ENCODE peak calls at places on chromosomes 5 and 9, in nine cellular contexts. One of them, this sample, is unnamed.

GRCh38 chr5:151958111-151958510 is 33.5 kb upstream of the GLRA1 start:
- DNase-seq in mucosa of descending colon: no peak
- DNase-seq in PC-3: no peak
- DNase-seq in esophagus muscularis mucosa: peak; percentile 79
- DNase-seq in C1 segment of cervical spinal cord: no peak
- DNase-seq in HT1080: no peak
- DNase-seq in ureter: no peak
- DNase-seq in T-helper 2 cell: no peak
- DNase-seq in natural killer cell treated with Interleukin-12 subunit alpha and Interleukin-12 subunit beta and Interleukin-15 and Interleukin-18, amount 100 ng/mL, for 72 hours: no peak
- DNase-seq in this sample: no peak

GRCh38 chr9:98117984-98118639 is 910 bp downstream of the TRIM14 start:
- DNase-seq in T-helper 2 cell: peak; percentile 87
- DNase-seq in C1 segment of cervical spinal cord: no peak
- DNase-seq in HT1080: peak; percentile 60
- DNase-seq in PC-3: peak; percentile 38
- DNase-seq in ureter: no peak
- DNase-seq in esophagus muscularis mucosa: no peak
- DNase-seq in natural killer cell treated with Interleukin-12 subunit alpha and Interleukin-12 subunit beta and Interleukin-15 and Interleukin-18, amount 100 ng/mL, for 72 hours: no peak
- DNase-seq in mucosa of descending colon: peak; percentile 85
- DNase-seq in this sample: no peak

GRCh38 chr9:87786423-87786822 is 60.5 kb downstream of the CTSL start:
- DNase-seq in mucosa of descending colon: no peak
- DNase-seq in esophagus muscularis mucosa: no peak
- DNase-seq in natural killer cell treated with Interleukin-12 subunit alpha and Interleukin-12 subunit beta and Interleukin-15 and Interleukin-18, amount 100 ng/mL, for 72 hours: no peak
- DNase-seq in ureter: no peak
- DNase-seq in T-helper 2 cell: no peak
- DNase-seq in PC-3: no peak
- DNase-seq in HT1080: no peak
- DNase-seq in C1 segment of cervical spinal cord: no peak
- DNase-seq in this sample: no peak

GRCh38 chr5:173880306-173880985 is 7.7 kb upstream of the CPEB4 start:
- DNase-seq in mucosa of descending colon: no peak
- DNase-seq in natural killer cell treated with Interleukin-12 subunit alpha and Interleukin-12 subunit beta and Interleukin-15 and Interleukin-18, amount 100 ng/mL, for 72 hours: no peak
- DNase-seq in C1 segment of cervical spinal cord: no peak
- DNase-seq in HT1080: peak; percentile 40
- DNase-seq in T-helper 2 cell: no peak
- DNase-seq in PC-3: peak; percentile 46
- DNase-seq in ureter: no peak
- DNase-seq in esophagus muscularis mucosa: no peak
- DNase-seq in this sample: no peak

GRCh38 chr9:32487981-32488380 is 38.0 kb downstream of the RIGI start:
- DNase-seq in PC-3: no peak
- DNase-seq in natural killer cell treated with Interleukin-12 subunit alpha and Interleukin-12 subunit beta and Interleukin-15 and Interleukin-18, amount 100 ng/mL, for 72 hours: no peak
- DNase-seq in T-helper 2 cell: no peak
- DNase-seq in mucosa of descending colon: no peak
- DNase-seq in esophagus muscularis mucosa: no peak
- DNase-seq in HT1080: peak; percentile 46
- DNase-seq in C1 segment of cervical spinal cord: no peak
- DNase-seq in ureter: no peak
- DNase-seq in this sample: no peak

GRCh38 chr9:93166699-93167098 is 17.2 kb upstream of the WNK2 start:
- DNase-seq in ureter: no peak
- DNase-seq in C1 segment of cervical spinal cord: no peak
- DNase-seq in PC-3: no peak
- DNase-seq in T-helper 2 cell: no peak
- DNase-seq in esophagus muscularis mucosa: no peak
- DNase-seq in natural killer cell treated with Interleukin-12 subunit alpha and Interleukin-12 subunit beta and Interleukin-15 and Interleukin-18, amount 100 ng/mL, for 72 hours: no peak
- DNase-seq in HT1080: no peak
- DNase-seq in mucosa of descending colon: no peak
- DNase-seq in this sample: no peak

GRCh38 chr5:4306029-4306428 is 710.4 kb downstream of the IRX1 start:
- DNase-seq in natural killer cell treated with Interleukin-12 subunit alpha and Interleukin-12 subunit beta and Interleukin-15 and Interleukin-18, amount 100 ng/mL, for 72 hours: no peak
- DNase-seq in PC-3: no peak
- DNase-seq in ureter: no peak
- DNase-seq in HT1080: no peak
- DNase-seq in esophagus muscularis mucosa: no peak
- DNase-seq in C1 segment of cervical spinal cord: no peak
- DNase-seq in mucosa of descending colon: no peak
- DNase-seq in T-helper 2 cell: no peak
- DNase-seq in this sample: no peak

GRCh38 chr9:80376180-80376579 is 804.4 kb downstream of the TLE4 start:
- DNase-seq in esophagus muscularis mucosa: no peak
- DNase-seq in C1 segment of cervical spinal cord: no peak
- DNase-seq in mucosa of descending colon: no peak
- DNase-seq in ureter: no peak
- DNase-seq in PC-3: no peak
- DNase-seq in HT1080: no peak
- DNase-seq in natural killer cell treated with Interleukin-12 subunit alpha and Interleukin-12 subunit beta and Interleukin-15 and Interleukin-18, amount 100 ng/mL, for 72 hours: no peak
- DNase-seq in T-helper 2 cell: no peak
- DNase-seq in this sample: no peak

GRCh38 chr5:39283231-39283818 is 64.0 kb upstream of the FYB1 start:
- DNase-seq in HT1080: peak; percentile 66
- DNase-seq in C1 segment of cervical spinal cord: peak; percentile 21
- DNase-seq in PC-3: peak; percentile 90
- DNase-seq in natural killer cell treated with Interleukin-12 subunit alpha and Interleukin-12 subunit beta and Interleukin-15 and Interleukin-18, amount 100 ng/mL, for 72 hours: peak; percentile 80
- DNase-seq in esophagus muscularis mucosa: no peak
- DNase-seq in mucosa of descending colon: no peak
- DNase-seq in ureter: no peak
- DNase-seq in T-helper 2 cell: peak; percentile 81
- DNase-seq in this sample: no peak

GRCh38 chr5:33079548-33079947 is 361.2 kb upstream of the TARS1 start:
- DNase-seq in natural killer cell treated with Interleukin-12 subunit alpha and Interleukin-12 subunit beta and Interleukin-15 and Interleukin-18, amount 100 ng/mL, for 72 hours: no peak
- DNase-seq in mucosa of descending colon: no peak
- DNase-seq in T-helper 2 cell: no peak
- DNase-seq in HT1080: no peak
- DNase-seq in esophagus muscularis mucosa: no peak
- DNase-seq in ureter: no peak
- DNase-seq in PC-3: no peak
- DNase-seq in C1 segment of cervical spinal cord: no peak
- DNase-seq in this sample: no peak

This sample was measured in tibial artery.